ENCODE peak calls at places on chromosomes 2 and 18, in four cellular contexts. One of them, this sample, is unnamed.

GRCh38 chr2:116724550-116724949 is 1089.9 kb upstream of the DDX18 start:
- DNase-seq in left ventricle myocardium inferior: no peak
- DNase-seq in activated CD4-positive, alpha-beta T cell treated with anti-CD3 and anti-CD28 coated beads, Interleukin-2, amount 50 U/mL, for 4 hours: no peak
- DNase-seq in Right ventricle myocardium superior: no peak
- DNase-seq in this sample: no peak

GRCh38 chr2:207896525-207897295 is 127.0 kb upstream of the FZD5 start:
- DNase-seq in activated CD4-positive, alpha-beta T cell treated with anti-CD3 and anti-CD28 coated beads, Interleukin-2, amount 50 U/mL, for 4 hours: no peak
- DNase-seq in left ventricle myocardium inferior: no peak
- DNase-seq in Right ventricle myocardium superior: no peak
- DNase-seq in this sample: no peak

GRCh38 chr2:66569321-66569851 is 134.5 kb downstream of the MEIS1 start:
- DNase-seq in activated CD4-positive, alpha-beta T cell treated with anti-CD3 and anti-CD28 coated beads, Interleukin-2, amount 50 U/mL, for 4 hours: no peak
- DNase-seq in left ventricle myocardium inferior: no peak
- DNase-seq in Right ventricle myocardium superior: no peak
- DNase-seq in this sample: no peak

GRCh38 chr2:50571278-50571677 is 460.7 kb downstream of the NRXN1 start:
- DNase-seq in Right ventricle myocardium superior: no peak
- DNase-seq in activated CD4-positive, alpha-beta T cell treated with anti-CD3 and anti-CD28 coated beads, Interleukin-2, amount 50 U/mL, for 4 hours: no peak
- DNase-seq in left ventricle myocardium inferior: no peak
- DNase-seq in this sample: no peak

GRCh38 chr2:113198790-113199612 is 25.2 kb downstream of the PSD4 start:
- DNase-seq in activated CD4-positive, alpha-beta T cell treated with anti-CD3 and anti-CD28 coated beads, Interleukin-2, amount 50 U/mL, for 4 hours: peak
- DNase-seq in left ventricle myocardium inferior: peak
- DNase-seq in Right ventricle myocardium superior: peak
- DNase-seq in this sample: no peak

GRCh38 chr18:23438046-23438377 is 15.1 kb upstream of the RIOK3 start:
- DNase-seq in Right ventricle myocardium superior: no peak
- DNase-seq in left ventricle myocardium inferior: no peak
- DNase-seq in activated CD4-positive, alpha-beta T cell treated with anti-CD3 and anti-CD28 coated beads, Interleukin-2, amount 50 U/mL, for 4 hours: no peak
- DNase-seq in this sample: no peak

GRCh38 chr18:51427012-51427411 is 229.5 kb upstream of the MEX3C start:
- DNase-seq in activated CD4-positive, alpha-beta T cell treated with anti-CD3 and anti-CD28 coated beads, Interleukin-2, amount 50 U/mL, for 4 hours: no peak
- DNase-seq in Right ventricle myocardium superior: no peak
- DNase-seq in left ventricle myocardium inferior: no peak
- DNase-seq in this sample: no peak

GRCh38 chr2:16142383-16143361 is 202.3 kb downstream of the MYCN start:
- DNase-seq in left ventricle myocardium inferior: no peak
- DNase-seq in activated CD4-positive, alpha-beta T cell treated with anti-CD3 and anti-CD28 coated beads, Interleukin-2, amount 50 U/mL, for 4 hours: no peak
- DNase-seq in Right ventricle myocardium superior: no peak
- DNase-seq in this sample: no peak

GRCh38 chr2:215664847-215665525 is 229.1 kb upstream of the FN1 start:
- DNase-seq in activated CD4-positive, alpha-beta T cell treated with anti-CD3 and anti-CD28 coated beads, Interleukin-2, amount 50 U/mL, for 4 hours: no peak
- DNase-seq in left ventricle myocardium inferior: no peak
- DNase-seq in Right ventricle myocardium superior: no peak
- DNase-seq in this sample: no peak

GRCh38 chr2:99618579-99619097 is 128.8 kb upstream of the REV1 start:
- DNase-seq in activated CD4-positive, alpha-beta T cell treated with anti-CD3 and anti-CD28 coated beads, Interleukin-2, amount 50 U/mL, for 4 hours: no peak
- DNase-seq in left ventricle myocardium inferior: no peak
- DNase-seq in Right ventricle myocardium superior: no peak
- DNase-seq in this sample: no peak

GRCh38 chr2:31694444-31694843 is 113.7 kb upstream of the SRD5A2 start:
- DNase-seq in left ventricle myocardium inferior: no peak
- DNase-seq in Right ventricle myocardium superior: no peak
- DNase-seq in activated CD4-positive, alpha-beta T cell treated with anti-CD3 and anti-CD28 coated beads, Interleukin-2, amount 50 U/mL, for 4 hours: no peak
- DNase-seq in this sample: no peak

GRCh38 chr2:28469304-28469703 is 26.6 kb upstream of the PLB1 start:
- DNase-seq in activated CD4-positive, alpha-beta T cell treated with anti-CD3 and anti-CD28 coated beads, Interleukin-2, amount 50 U/mL, for 4 hours: no peak
- DNase-seq in left ventricle myocardium inferior: no peak
- DNase-seq in Right ventricle myocardium superior: no peak
- DNase-seq in this sample: no peak

GRCh38 chr2:98465456-98466201 is 21.0 kb downstream of the INPP4A start:
- DNase-seq in activated CD4-positive, alpha-beta T cell treated with anti-CD3 and anti-CD28 coated beads, Interleukin-2, amount 50 U/mL, for 4 hours: peak
- DNase-seq in left ventricle myocardium inferior: peak
- DNase-seq in Right ventricle myocardium superior: peak
- DNase-seq in this sample: no peak

GRCh38 chr2:32758232-32758631 is 130.4 kb downstream of the TTC27 start:
- DNase-seq in left ventricle myocardium inferior: peak
- DNase-seq in activated CD4-positive, alpha-beta T cell treated with anti-CD3 and anti-CD28 coated beads, Interleukin-2, amount 50 U/mL, for 4 hours: no peak
- DNase-seq in Right ventricle myocardium superior: peak
- DNase-seq in this sample: no peak

GRCh38 chr2:231037202-231037730 is at the start of gene C2orf72:
- DNase-seq in activated CD4-positive, alpha-beta T cell treated with anti-CD3 and anti-CD28 coated beads, Interleukin-2, amount 50 U/mL, for 4 hours: no peak
- DNase-seq in left ventricle myocardium inferior: no peak
- DNase-seq in Right ventricle myocardium superior: no peak
- DNase-seq in this sample: peak